ENCODE peak calls at places on chromosome 9, in four cellular contexts. Q is HepG2, O is SK-N-SH, B is GM12878. C is an unnamed sample.

GRCh38 chr9:133471551-133472276 is 7.2 kb downstream of the SLC2A6 start:
- DNase-seq in Q (no peak), O (no peak), B (no peak), C (no peak)

GRCh38 chr9:122857810-122858209 is 29.4 kb upstream of the PDCL start:
- DNase-seq in B (no peak), O (no peak), Q (no peak), C (no peak)

GRCh38 chr9:97847474-97848236 is 5.4 kb upstream of the FOXE1 start:
- DNase-seq in B (no peak), O (no peak), Q (no peak), C (no peak)

GRCh38 chr9:15856591-15856990 is 303.7 kb downstream of the CCDC171 start:
- DNase-seq in B (no peak), O (no peak), Q (no peak), C (no peak)

GRCh38 chr9:25964239-25964638 is 286.0 kb upstream of the TUSC1 start:
- DNase-seq in O (peak; percentile 52), Q (peak; percentile 47), B (no peak), C (peak; percentile 51)

GRCh38 chr9:71793386-71794105 is 25.2 kb upstream of the CEMIP2 start:
- DNase-seq in B (no peak), Q (peak; percentile 76), O (no peak), C (no peak)

GRCh38 chr9:133707761-133708122 is 30.4 kb downstream of the SARDH start:
- DNase-seq in B (no peak), Q (no peak), O (no peak), C (no peak)

GRCh38 chr9:132857031-132857430 is 21.1 kb downstream of the AK8 start:
- DNase-seq in Q (no peak), O (no peak), B (no peak), C (no peak)

GRCh38 chr9:128550770-128551651 is 1.4 kb upstream of the SPTAN1 start:
- DNase-seq in Q (no peak), O (no peak), B (no peak), C (peak; percentile 52)

GRCh38 chr9:100063185-100063584 is 35.6 kb downstream of the ERP44 start:
- DNase-seq in O (no peak), B (no peak), Q (no peak), C (no peak)

GRCh38 chr9:68725070-68725469 is 20.0 kb downstream of the PIP5K1B start:
- DNase-seq in O (no peak), B (no peak), Q (peak; percentile 16), C (no peak)

GRCh38 chr9:100990605-100991381 is 37.7 kb upstream of the PLPPR1 start:
- DNase-seq in O (no peak), B (no peak), Q (no peak), C (no peak)

GRCh38 chr9:109458453-109459211 is 39.5 kb downstream of the PTPN3 start:
- DNase-seq in Q (no peak), O (no peak), B (no peak), C (no peak)

GRCh38 chr9:130138791-130139190 is 33.4 kb upstream of the NCS1 start:
- DNase-seq in Q (no peak), B (no peak), O (no peak), C (no peak)

GRCh38 chr9:134356496-134357470 is 30.5 kb downstream of the RXRA start:
- DNase-seq in B (no peak), O (peak; percentile 73), Q (no peak), C (no peak)

GRCh38 chr9:113669523-113670115 is 206.1 kb downstream of the RGS3 start:
- DNase-seq in O (no peak), Q (no peak), B (no peak), C (no peak)

GRCh38 chr9:21788752-21789151 is 13.7 kb upstream of the MTAP start:
- DNase-seq in O (no peak), B (no peak), Q (no peak), C (no peak)

GRCh38 chr9:134965421-134965820 is 47.7 kb upstream of the FCN1 start:
- DNase-seq in Q (no peak), B (no peak), O (no peak), C (no peak)

GRCh38 chr9:111231801-111232580 is 98.0 kb downstream of the OR2K2 start:
- DNase-seq in B (no peak), O (no peak), Q (no peak), C (no peak)

GRCh38 chr9:132857601-132858342 is 20.3 kb downstream of the AK8 start:
- DNase-seq in B (no peak), Q (no peak), O (peak; percentile 50), C (no peak)

GRCh38 chr9:108057421-108058136 is 568.0 kb upstream of the KLF4 start:
- DNase-seq in O (no peak), Q (no peak), B (no peak), C (no peak)

GRCh38 chr9:129869585-129870501 is 34.6 kb downstream of the USP20 start:
- DNase-seq in O (no peak), Q (no peak), B (no peak), C (no peak)

GRCh38 chr9:120161801-120162200 is 418.2 kb downstream of the CDK5RAP2 start:
- DNase-seq in O (no peak), B (no peak), Q (no peak), C (no peak)

GRCh38 chr9:82961504-82962125 is 101.3 kb downstream of the RASEF start:
- DNase-seq in O (peak; percentile 74), B (peak; percentile 11), Q (peak; percentile 73), C (peak; percentile 46)

GRCh38 chr9:91273853-91274552 is 87.7 kb downstream of the AUH start:
- DNase-seq in B (no peak), Q (peak; percentile 6), O (no peak), C (no peak)

GRCh38 chr9:137464291-137464999 is 5.3 kb upstream of the NSMF start:
- DNase-seq in O (no peak), Q (no peak), B (no peak), C (no peak)

GRCh38 chr9:137467896-137468295 is 8.8 kb upstream of the NSMF start:
- DNase-seq in Q (no peak), O (no peak), B (no peak), C (no peak)

GRCh38 chr9:137467161-137467581 is 8.0 kb upstream of the NSMF start:
- DNase-seq in B (no peak), Q (no peak), O (no peak), C (no peak)

GRCh38 chr9:137465000-137465769 is 6.1 kb upstream of the NSMF start:
- DNase-seq in O (no peak), B (no peak), Q (no peak), C (no peak)

GRCh38 chr9:137466041-137466799 is 7.1 kb upstream of the NSMF start:
- DNase-seq in O (no peak), B (no peak), Q (no peak), C (no peak)
- TF ChIP-seq TCF12 in O (no peak), B (no peak), Q (no peak), C (no peak)

DNA sequence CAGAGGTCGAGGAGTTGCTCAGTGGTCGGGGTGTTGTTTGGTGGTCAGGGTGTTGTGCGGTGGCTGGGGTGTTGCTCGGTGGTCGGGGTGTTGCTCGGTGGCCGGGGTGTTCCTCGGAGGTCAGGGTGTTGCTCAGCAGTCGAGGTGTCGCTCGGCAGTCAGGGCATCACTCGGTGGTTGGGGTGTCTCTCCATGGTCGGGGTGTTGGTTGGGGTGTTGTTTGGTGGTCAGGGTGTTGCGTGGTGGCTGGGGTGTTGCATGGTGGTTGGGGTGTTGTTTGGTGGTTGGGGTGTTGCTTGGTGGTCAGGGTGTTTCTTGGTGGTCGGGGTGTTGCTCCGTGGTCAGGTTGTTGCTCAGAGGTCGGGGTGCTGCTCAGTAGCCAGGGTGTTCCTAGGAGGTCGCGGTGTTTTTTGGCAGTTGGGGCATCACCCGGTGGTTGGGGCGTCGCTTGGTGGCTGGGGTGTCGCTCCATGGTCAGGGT is 11.0 kb upstream of the GPSM1 start:
- DNase-seq in Q (no peak), B (no peak), O (no peak), C (no peak)
- TF ChIP-seq TCF12 in Q (no peak), B (no peak), O (no peak), C (no peak)

GRCh38 chr9:19049872-19050636 is 827 bp downstream of the RRAGA start:
- DNase-seq in Q (no peak), O (peak; percentile 36), B (no peak), C (no peak)
- TF ChIP-seq TCF12 in Q (no peak), O (no peak), B (no peak), C (no peak)

GRCh38 chr9:92730897-92731296 is 33.7 kb downstream of the BICD2 start:
- DNase-seq in Q (no peak), O (no peak), B (no peak), C (no peak)
- TF ChIP-seq TCF12 in Q (no peak), O (no peak), B (no peak), C (no peak)

DNA sequence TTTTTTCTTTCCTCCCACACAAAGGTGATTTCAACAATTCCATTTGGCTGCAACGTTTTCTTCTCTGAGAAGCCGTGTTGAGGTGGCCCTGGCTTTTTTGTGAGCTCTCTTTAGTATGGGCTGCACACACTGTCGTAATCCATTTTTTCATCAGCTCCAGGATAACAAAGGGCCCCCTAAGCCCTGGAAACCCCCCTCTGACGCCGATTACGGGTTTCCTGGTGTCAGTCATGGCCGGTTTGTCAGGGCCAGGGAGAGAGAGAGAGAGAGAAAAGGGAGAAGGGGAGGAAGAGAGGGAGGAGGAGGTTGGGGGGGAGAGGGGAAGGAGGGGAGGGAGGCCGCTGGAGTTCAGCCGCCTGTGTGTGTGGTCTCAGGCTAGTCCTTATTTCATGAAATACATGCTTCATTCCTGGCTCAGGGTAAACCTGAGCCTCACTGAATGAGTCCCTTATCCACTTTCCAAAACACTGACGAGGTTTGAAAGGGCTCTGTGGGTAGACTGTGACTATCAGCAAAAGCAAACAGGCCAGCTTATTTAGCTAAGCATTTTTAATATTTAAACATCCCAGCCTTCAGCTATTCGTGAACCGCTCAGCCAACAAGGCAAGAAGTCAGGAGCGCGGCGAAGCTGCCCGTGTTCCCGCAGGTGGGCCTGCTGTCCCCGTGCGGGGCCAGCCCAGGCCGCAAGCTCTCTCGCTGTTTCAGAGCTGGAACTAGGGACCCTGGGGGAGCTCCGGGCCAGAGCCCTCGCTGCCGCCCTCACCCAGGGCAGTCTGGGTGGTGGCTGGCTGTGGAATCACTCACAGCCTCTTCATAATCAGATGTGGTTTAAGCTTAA is 172.8 kb downstream of the ERCC6L2 start:
- DNase-seq in O (peak; percentile 48), B (no peak), Q (peak; percentile 51), C (no peak)
- TF ChIP-seq TCF12 in O (no peak), B (no peak), Q (no peak), C (no peak)

GRCh38 chr9:114893622-114894021 is 36.8 kb downstream of the TNFSF8 start:
- DNase-seq in B (no peak), O (no peak), Q (no peak), C (no peak)
- TF ChIP-seq TCF12 in B (no peak), O (peak; percentile 32), Q (no peak), C (no peak)

GRCh38 chr9:34898846-34899245 is 59.2 kb upstream of the PHF24 start:
- DNase-seq in O (no peak), Q (no peak), B (no peak), C (no peak)
- TF ChIP-seq TCF12 in O (no peak), Q (no peak), B (no peak), C (no peak)

GRCh38 chr9:136687721-136688223 is 515 bp upstream of the AGPAT2 start:
- DNase-seq in Q (no peak), B (no peak), O (no peak), C (no peak)
- TF ChIP-seq TCF12 in Q (no peak), B (no peak), O (no peak), C (no peak)

GRCh38 chr9:115058684-115059315 is 59.2 kb downstream of the TNC start:
- DNase-seq in O (no peak), B (no peak), Q (no peak), C (no peak)
- TF ChIP-seq TCF12 in O (peak; percentile 34), B (no peak), Q (no peak), C (no peak)

C was measured in H1.